ENCODE peak calls at places on chromosomes 11 and 22, in five cellular contexts. One of them, this sample, is unnamed.

GRCh38 chr11:13221722-13222121 is 55.9 kb upstream of the BMAL1 start:
- DNase-seq in fibroblast of lung: no peak
- DNase-seq in amniotic epithelial cell: no peak
- DNase-seq in kidney: no peak
- DNase-seq in cardiac fibroblast: no peak
- DNase-seq in this sample: no peak

GRCh38 chr11:74070713-74071506 is 62.0 kb upstream of the UCP3 start:
- DNase-seq in fibroblast of lung: no peak
- DNase-seq in amniotic epithelial cell: peak
- DNase-seq in kidney: no peak
- DNase-seq in cardiac fibroblast: no peak
- DNase-seq in this sample: no peak

GRCh38 chr11:114154271-114155047 is 94.9 kb downstream of the ZBTB16 start:
- DNase-seq in fibroblast of lung: peak
- DNase-seq in amniotic epithelial cell: peak
- DNase-seq in kidney: peak
- DNase-seq in cardiac fibroblast: peak
- DNase-seq in this sample: no peak

GRCh38 chr11:112962854-112963367 is 1.7 kb downstream of the NCAM1 start:
- DNase-seq in fibroblast of lung: peak
- DNase-seq in amniotic epithelial cell: no peak
- DNase-seq in kidney: peak
- DNase-seq in cardiac fibroblast: no peak
- DNase-seq in this sample: peak

GRCh38 chr22:49814856-49815255 is 12.8 kb downstream of the BRD1 start:
- DNase-seq in fibroblast of lung: no peak
- DNase-seq in amniotic epithelial cell: no peak
- DNase-seq in kidney: no peak
- DNase-seq in cardiac fibroblast: no peak
- DNase-seq in this sample: no peak

GRCh38 chr11:84130646-84131427 is 844.7 kb upstream of the CCDC90B start:
- DNase-seq in fibroblast of lung: no peak
- DNase-seq in amniotic epithelial cell: no peak
- DNase-seq in kidney: no peak
- DNase-seq in cardiac fibroblast: no peak
- DNase-seq in this sample: no peak

GRCh38 chr11:45178890-45179663 is 32.6 kb downstream of the PRDM11 start:
- DNase-seq in fibroblast of lung: peak
- DNase-seq in amniotic epithelial cell: peak
- DNase-seq in kidney: no peak
- DNase-seq in cardiac fibroblast: peak
- DNase-seq in this sample: no peak

GRCh38 chr22:35638408-35638807 is 9.8 kb upstream of the APOL6 start:
- DNase-seq in fibroblast of lung: peak
- DNase-seq in amniotic epithelial cell: peak
- DNase-seq in kidney: peak
- DNase-seq in cardiac fibroblast: peak
- DNase-seq in this sample: peak

GRCh38 chr22:35322126-35322525 is 22.4 kb downstream of the TOM1 start:
- DNase-seq in fibroblast of lung: no peak
- DNase-seq in amniotic epithelial cell: no peak
- DNase-seq in kidney: no peak
- DNase-seq in cardiac fibroblast: no peak
- DNase-seq in this sample: no peak

GRCh38 chr11:82229346-82229745 is 504.3 kb downstream of the FAM181B start:
- DNase-seq in fibroblast of lung: peak
- DNase-seq in amniotic epithelial cell: no peak
- DNase-seq in kidney: no peak
- DNase-seq in cardiac fibroblast: peak
- DNase-seq in this sample: no peak

GRCh38 chr11:65927904-65928397 is 8.7 kb downstream of the DRAP1 start:
- DNase-seq in fibroblast of lung: peak
- DNase-seq in amniotic epithelial cell: no peak
- DNase-seq in kidney: peak
- DNase-seq in cardiac fibroblast: no peak
- DNase-seq in this sample: no peak

GRCh38 chr22:47632646-47633045 is 870.2 kb downstream of the TBC1D22A start:
- DNase-seq in fibroblast of lung: no peak
- DNase-seq in amniotic epithelial cell: no peak
- DNase-seq in kidney: no peak
- DNase-seq in cardiac fibroblast: no peak
- DNase-seq in this sample: no peak

GRCh38 chr11:128195057-128195751 is 392.2 kb downstream of the ETS1 start:
- DNase-seq in fibroblast of lung: peak
- DNase-seq in amniotic epithelial cell: no peak
- DNase-seq in kidney: no peak
- DNase-seq in cardiac fibroblast: peak
- DNase-seq in this sample: no peak

GRCh38 chr11:111069076-111069475 is 176.4 kb upstream of the POU2AF2 start:
- DNase-seq in fibroblast of lung: peak
- DNase-seq in amniotic epithelial cell: peak
- DNase-seq in kidney: no peak
- DNase-seq in cardiac fibroblast: peak
- DNase-seq in this sample: no peak

GRCh38 chr11:83677730-83678129 is 391.6 kb upstream of the CCDC90B start:
- DNase-seq in fibroblast of lung: no peak
- DNase-seq in amniotic epithelial cell: no peak
- DNase-seq in kidney: no peak
- DNase-seq in cardiac fibroblast: no peak
- DNase-seq in this sample: no peak

GRCh38 chr11:11498195-11498594 is 123.6 kb downstream of the GALNT18 start:
- DNase-seq in fibroblast of lung: no peak
- DNase-seq in amniotic epithelial cell: no peak
- DNase-seq in kidney: no peak
- DNase-seq in cardiac fibroblast: no peak
- DNase-seq in this sample: peak

GRCh38 chr11:100756556-100756955 is 69.5 kb downstream of the ARHGAP42 start:
- DNase-seq in fibroblast of lung: no peak
- DNase-seq in amniotic epithelial cell: peak
- DNase-seq in kidney: no peak
- DNase-seq in cardiac fibroblast: no peak
- DNase-seq in this sample: no peak

GRCh38 chr22:30246962-30247376 is 410 bp upstream of the LIF start:
- DNase-seq in fibroblast of lung: no peak
- DNase-seq in amniotic epithelial cell: no peak
- DNase-seq in kidney: no peak
- DNase-seq in cardiac fibroblast: no peak
- DNase-seq in this sample: no peak

GRCh38 chr11:121564948-121565684 is 112.3 kb upstream of the SORL1-AS1 start:
- DNase-seq in fibroblast of lung: no peak
- DNase-seq in amniotic epithelial cell: no peak
- DNase-seq in kidney: no peak
- DNase-seq in cardiac fibroblast: no peak
- DNase-seq in this sample: no peak

GRCh38 chr11:125627236-125627910 is 2.4 kb downstream of the CHEK1 start:
- DNase-seq in fibroblast of lung: peak
- DNase-seq in amniotic epithelial cell: no peak
- DNase-seq in kidney: no peak
- DNase-seq in cardiac fibroblast: peak
- DNase-seq in this sample: no peak

GRCh38 chr22:46280999-46281623 is 13.3 kb downstream of the TTC38 start:
- DNase-seq in fibroblast of lung: no peak
- DNase-seq in amniotic epithelial cell: no peak
- DNase-seq in kidney: no peak
- DNase-seq in cardiac fibroblast: no peak
- DNase-seq in this sample: no peak

This sample was measured in amygdala.